ENCODE peak calls at places on chromosomes 11 and 22, in five cellular contexts. One of them, this sample, is unnamed.

GRCh38 chr11:41334007-41334933 is 125.2 kb downstream of the LRRC4C start:
- DNase-seq in neural crest cell: no peak
- DNase-seq in posterior cingulate gyrus: no peak
- DNase-seq in T1000: no peak
- DNase-seq in OCI-LY7: no peak
- DNase-seq in this sample: no peak

GRCh38 chr11:44766112-44766971 is 39.6 kb downstream of the TSPAN18 start:
- DNase-seq in neural crest cell: no peak
- DNase-seq in posterior cingulate gyrus: no peak
- DNase-seq in T1000: no peak
- DNase-seq in OCI-LY7: no peak
- DNase-seq in this sample: no peak

GRCh38 chr11:116873391-116873790 is 36.0 kb upstream of the APOA1 start:
- DNase-seq in neural crest cell: no peak
- DNase-seq in posterior cingulate gyrus: no peak
- DNase-seq in T1000: no peak
- DNase-seq in OCI-LY7: no peak
- DNase-seq in this sample: no peak

GRCh38 chr11:129390303-129390816 is 14.7 kb downstream of the BARX2 start:
- DNase-seq in neural crest cell: no peak
- DNase-seq in posterior cingulate gyrus: no peak
- DNase-seq in T1000: no peak
- DNase-seq in OCI-LY7: no peak
- DNase-seq in this sample: no peak

GRCh38 chr22:30169002-30169401 is 77.6 kb downstream of the LIF start:
- DNase-seq in neural crest cell: no peak
- DNase-seq in posterior cingulate gyrus: no peak
- DNase-seq in T1000: no peak
- DNase-seq in OCI-LY7: no peak
- DNase-seq in this sample: no peak

GRCh38 chr22:27692243-27692642 is 109.3 kb downstream of the MN1 start:
- DNase-seq in neural crest cell: no peak
- DNase-seq in posterior cingulate gyrus: no peak
- DNase-seq in T1000: no peak
- DNase-seq in OCI-LY7: no peak
- DNase-seq in this sample: no peak

GRCh38 chr11:2517016-2517385 is 72.2 kb downstream of the KCNQ1 start:
- DNase-seq in neural crest cell: no peak
- DNase-seq in posterior cingulate gyrus: no peak
- DNase-seq in T1000: no peak
- DNase-seq in OCI-LY7: no peak
- DNase-seq in this sample: no peak

GRCh38 chr11:97570636-97571035 is 1180.8 kb downstream of the JRKL start:
- DNase-seq in neural crest cell: no peak
- DNase-seq in posterior cingulate gyrus: no peak
- DNase-seq in T1000: no peak
- DNase-seq in OCI-LY7: no peak
- DNase-seq in this sample: no peak

GRCh38 chr11:26204110-26204509 is 127.8 kb upstream of the ANO3 start:
- DNase-seq in neural crest cell: no peak
- DNase-seq in posterior cingulate gyrus: no peak
- DNase-seq in T1000: no peak
- DNase-seq in OCI-LY7: no peak
- DNase-seq in this sample: no peak

GRCh38 chr11:72069787-72070251 is 10.5 kb downstream of the NUMA1 start:
- DNase-seq in neural crest cell: no peak
- DNase-seq in posterior cingulate gyrus: peak
- DNase-seq in T1000: peak
- DNase-seq in OCI-LY7: no peak
- DNase-seq in this sample: peak

GRCh38 chr22:50304528-50305392 is 2.7 kb downstream of the PLXNB2 start:
- DNase-seq in neural crest cell: no peak
- DNase-seq in posterior cingulate gyrus: no peak
- DNase-seq in T1000: no peak
- DNase-seq in OCI-LY7: no peak
- DNase-seq in this sample: no peak

GRCh38 chr11:63767415-63768231 is 952 bp downstream of the ZFTA start:
- DNase-seq in neural crest cell: peak
- DNase-seq in posterior cingulate gyrus: peak
- DNase-seq in T1000: peak
- DNase-seq in OCI-LY7: peak
- DNase-seq in this sample: peak

GRCh38 chr11:6626971-6627761 is 7.9 kb upstream of the TPP1 start:
- DNase-seq in neural crest cell: no peak
- DNase-seq in posterior cingulate gyrus: peak
- DNase-seq in T1000: no peak
- DNase-seq in OCI-LY7: no peak
- DNase-seq in this sample: no peak

GRCh38 chr11:114684636-114685035 is 6.3 kb downstream of the NXPE2 start:
- DNase-seq in neural crest cell: no peak
- DNase-seq in posterior cingulate gyrus: no peak
- DNase-seq in T1000: no peak
- DNase-seq in OCI-LY7: no peak
- DNase-seq in this sample: no peak

GRCh38 chr11:1181858-1182535 is 24.2 kb downstream of the MUC5AC start:
- DNase-seq in neural crest cell: no peak
- DNase-seq in posterior cingulate gyrus: peak
- DNase-seq in T1000: no peak
- DNase-seq in OCI-LY7: no peak
- DNase-seq in this sample: no peak

GRCh38 chr11:61793084-61793828 is 545 bp downstream of the FEN1 start:
- DNase-seq in neural crest cell: no peak
- DNase-seq in posterior cingulate gyrus: peak
- DNase-seq in T1000: no peak
- DNase-seq in OCI-LY7: no peak
- DNase-seq in this sample: peak

GRCh38 chr22:30810105-30810504 is 115.4 kb downstream of the OSBP2 start:
- DNase-seq in neural crest cell: no peak
- DNase-seq in posterior cingulate gyrus: no peak
- DNase-seq in T1000: no peak
- DNase-seq in OCI-LY7: no peak
- DNase-seq in this sample: no peak

GRCh38 chr11:1289211-1289935 is 20.1 kb downstream of the TOLLIP start:
- DNase-seq in neural crest cell: no peak
- DNase-seq in posterior cingulate gyrus: peak
- DNase-seq in T1000: no peak
- DNase-seq in OCI-LY7: no peak
- DNase-seq in this sample: no peak

GRCh38 chr11:33214187-33214586 is 43.0 kb upstream of the HIPK3 start:
- DNase-seq in neural crest cell: no peak
- DNase-seq in posterior cingulate gyrus: no peak
- DNase-seq in T1000: no peak
- DNase-seq in OCI-LY7: no peak
- DNase-seq in this sample: no peak

GRCh38 chr11:27471588-27472397 is 797 bp downstream of the LGR4 start:
- DNase-seq in neural crest cell: peak
- DNase-seq in posterior cingulate gyrus: peak
- DNase-seq in T1000: no peak
- DNase-seq in OCI-LY7: no peak
- DNase-seq in this sample: no peak

GRCh38 chr22:46596032-46596441 is 24.1 kb upstream of the GRAMD4 start:
- DNase-seq in neural crest cell: no peak
- DNase-seq in posterior cingulate gyrus: no peak
- DNase-seq in T1000: no peak
- DNase-seq in OCI-LY7: no peak
- DNase-seq in this sample: no peak

GRCh38 chr11:8905528-8906165 is 5.3 kb upstream of the AKIP1 start:
- DNase-seq in neural crest cell: no peak
- DNase-seq in posterior cingulate gyrus: no peak
- DNase-seq in T1000: peak
- DNase-seq in OCI-LY7: no peak
- DNase-seq in this sample: no peak